ENCODE peak calls at places on chromosomes 16 and 17, in seven cellular contexts. L is activated T-helper 1 cell treated with anti-CD3 and anti-CD28 coated beads, Interleukin-2, amount 50 U/mL, for 16 hours; T is NCI-H510A treated with DMSO at 0.1 percent for 48 hours; X is nucleus accumbens; H is fibroblast of the aortic adventitia; W is activated effector memory CD4-positive, alpha-beta T cell treated with Interleukin-2 at 50 U/mL for 16 hours; E is BJ. S is an unnamed sample.

GRCh38 chr17:8742828-8743227 is 1.8 kb downstream of the CCDC42 start:
- DNase-seq in T (no peak), X (no peak), H (no peak), L (no peak), W (no peak), E (no peak), S (no peak)

GRCh38 chr16:47016700-47017133 is 43.2 kb upstream of the DNAJA2 start:
- DNase-seq in T (no peak), E (no peak), X (no peak), H (no peak), L (no peak), W (no peak), S (no peak)

GRCh38 chr17:37506678-37507077 is 17.0 kb downstream of the DUSP14 start:
- DNase-seq in T (peak), E (no peak), W (no peak), L (no peak), H (no peak), X (peak), S (no peak)

GRCh38 chr16:88982286-88983084 is 5.5 kb upstream of the CBFA2T3 start:
- DNase-seq in H (no peak), T (no peak), W (no peak), X (no peak), L (no peak), E (no peak), S (no peak)

GRCh38 chr16:57061084-57061905 is 31.1 kb upstream of the CPNE2 start:
- DNase-seq in H (peak), X (no peak), L (no peak), T (no peak), W (no peak), E (peak), S (peak)

GRCh38 chr17:47884905-47885735 is 10.9 kb upstream of the SP2 start:
- DNase-seq in H (no peak), X (no peak), E (no peak), W (no peak), L (no peak), T (no peak), S (no peak)

GRCh38 chr16:84672276-84673202 is 24.2 kb downstream of the KLHL36 start:
- DNase-seq in W (peak), L (peak), E (no peak), H (peak), T (peak), X (peak), S (peak)

GRCh38 chr17:39150795-39151679 is at the start of gene PLXDC1:
- DNase-seq in H (no peak), E (no peak), X (no peak), L (no peak), T (no peak), W (no peak), S (no peak)

GRCh38 chr16:53768167-53768566 is 64.2 kb downstream of the FTO start:
- DNase-seq in E (no peak), X (no peak), L (no peak), W (no peak), H (no peak), T (no peak), S (no peak)

GRCh38 chr16:70725024-70725911 is 39.4 kb upstream of the MTSS2 start:
- DNase-seq in H (no peak), X (peak), W (no peak), L (no peak), E (no peak), T (no peak), S (no peak)

GRCh38 chr16:74073471-74073870 is 223.1 kb upstream of the PSMD7 start:
- DNase-seq in T (no peak), L (no peak), E (no peak), H (no peak), W (no peak), X (no peak), S (peak)

GRCh38 chr17:53516643-53517042 is 306.1 kb upstream of the KIF2B start:
- DNase-seq in H (peak), T (no peak), X (no peak), L (no peak), E (no peak), W (no peak), S (no peak)

GRCh38 chr16:2912330-2913199 is 834 bp downstream of the FLYWCH1 start:
- DNase-seq in X (peak), H (peak), T (peak), E (no peak), L (no peak), W (peak), S (no peak)

GRCh38 chr16:88619859-88620655 is 18.3 kb upstream of the IL17C start:
- DNase-seq in X (no peak), E (no peak), L (peak), W (peak), T (no peak), H (no peak), S (no peak)

GRCh38 chr16:54062361-54063346 is 223.9 kb downstream of the IRX3 start:
- DNase-seq in H (no peak), T (peak), W (no peak), E (no peak), L (no peak), X (no peak), S (no peak)

GRCh38 chr17:17913695-17914332 is 58.4 kb downstream of the TOM1L2 start:
- DNase-seq in E (peak), X (no peak), H (peak), W (peak), L (no peak), T (peak), S (peak)

GRCh38 chr17:10210151-10210574 is 11.8 kb upstream of the GAS7 start:
- DNase-seq in T (no peak), X (no peak), E (no peak), W (no peak), H (peak), L (no peak), S (no peak)

GRCh38 chr16:30722443-30722842 is 23.5 kb downstream of the SRCAP start:
- DNase-seq in E (no peak), T (no peak), H (no peak), L (no peak), X (no peak), W (no peak), S (no peak)

GRCh38 chr16:56931253-56931768 is 631 bp upstream of the HERPUD1 start:
- DNase-seq in L (no peak), E (no peak), W (no peak), X (no peak), H (no peak), T (no peak), S (no peak)

GRCh38 chr17:64781810-64782555 is 119.9 kb upstream of the SMURF2 start:
- DNase-seq in E (no peak), X (no peak), W (no peak), L (no peak), H (no peak), T (no peak), S (no peak)

GRCh38 chr16:88499314-88499713 is 46.2 kb downstream of the ZFPM1 start:
- DNase-seq in T (no peak), W (no peak), X (no peak), L (no peak), E (no peak), H (no peak), S (no peak)

GRCh38 chr16:79463839-79464238 is 136.7 kb downstream of the MAF start:
- DNase-seq in W (no peak), T (no peak), H (no peak), E (no peak), X (no peak), L (no peak), S (no peak)

GRCh38 chr16:84482951-84483881 is 21.2 kb downstream of the MEAK7 start:
- DNase-seq in E (no peak), W (no peak), H (no peak), L (no peak), T (no peak), X (no peak), S (no peak)

GRCh38 chr16:11432856-11433395 is 87.7 kb downstream of the RMI2 start:
- DNase-seq in X (no peak), W (no peak), H (no peak), E (no peak), T (no peak), L (no peak), S (no peak)

GRCh38 chr17:80510772-80511171 is 33.9 kb upstream of the RPTOR start:
- DNase-seq in E (no peak), L (no peak), W (no peak), T (no peak), H (no peak), X (no peak), S (no peak)

GRCh38 chr16:66695474-66695934 is 1.0 kb downstream of the CMTM4 start:
- DNase-seq in T (no peak), X (no peak), L (no peak), W (no peak), E (no peak), H (no peak), S (no peak)

GRCh38 chr16:55655709-55656694 is at the start of gene SLC6A2:
- DNase-seq in H (no peak), X (no peak), T (no peak), E (no peak), L (no peak), W (no peak), S (no peak)

GRCh38 chr17:40019140-40019991 is 4.1 kb downstream of the CSF3 start:
- DNase-seq in X (no peak), L (no peak), H (peak), W (no peak), T (no peak), E (peak), S (no peak)

GRCh38 chr16:84839054-84839453 is 19.3 kb downstream of the CRISPLD2 start:
- DNase-seq in T (no peak), X (peak), E (no peak), L (no peak), H (peak), W (no peak), S (no peak)

GRCh38 chr17:10616502-10617119 is 40.5 kb downstream of the MYH3 start:
- DNase-seq in L (peak), T (peak), E (no peak), X (peak), W (peak), H (peak), S (no peak)

GRCh38 chr16:82240111-82240510 is 70.1 kb upstream of the MPHOSPH6 start:
- DNase-seq in T (no peak), E (no peak), X (no peak), H (no peak), L (no peak), W (no peak), S (no peak)

GRCh38 chr17:50037321-50038107 is 18.4 kb upstream of the ITGA3 start:
- DNase-seq in W (no peak), L (no peak), X (no peak), T (no peak), E (no peak), H (peak), S (no peak)

GRCh38 chr17:62653831-62654829 is 26.7 kb downstream of the MRC2 start:
- DNase-seq in W (no peak), H (peak), X (no peak), L (no peak), E (peak), T (no peak), S (peak)

GRCh38 chr16:84755004-84755672 is 55.3 kb downstream of the USP10 start:
- DNase-seq in E (no peak), T (no peak), L (no peak), W (no peak), X (no peak), H (no peak), S (no peak)

S was measured in AG09319.